ENCODE peak calls at places on chromosomes 4 and X, in four cellular contexts. P is HepG2, U is neural crest cell, D is substantia nigra. H is an unnamed sample.

GRCh38 chr4:145912391-145912790 is 26.2 kb downstream of the ZNF827 start:
- DNase-seq in P (no peak), U (no peak), D (no peak), H (no peak)

GRCh38 chr4:126247409-126247808 is 932.7 kb downstream of the FAT4 start:
- DNase-seq in P (no peak), U (no peak), D (no peak), H (no peak)

GRCh38 chrX:1614927-1615326 is at the start of gene ASMT:
- DNase-seq in P (no peak), U (no peak), D (no peak), H (no peak)

GRCh38 chrX:24005867-24006266 is 21.1 kb downstream of the KLHL15 start:
- DNase-seq in P (no peak), U (no peak), D (no peak), H (no peak)

GRCh38 chr4:165663411-165663810 is 209.6 kb upstream of the TLL1 start:
- DNase-seq in P (no peak), U (no peak), D (no peak), H (no peak)

GRCh38 chrX:1384738-1385250 is 7.1 kb downstream of the SLC25A6 start:
- DNase-seq in P (no peak), U (no peak), D (no peak), H (no peak)

GRCh38 chrX:155966876-155967275 is 30.6 kb upstream of the IL9R start:
- DNase-seq in P (peak), U (peak), D (no peak), H (no peak)

GRCh38 chrX:38275615-38276014 is 51.7 kb downstream of the RPGR start:
- DNase-seq in P (peak), U (no peak), D (no peak), H (no peak)

GRCh38 chrX:15882704-15883539 is 28.3 kb upstream of the AP1S2 start:
- DNase-seq in P (no peak), U (no peak), D (no peak), H (peak)

GRCh38 chrX:118348186-118348810 is 2.4 kb downstream of the WDR44 start:
- DNase-seq in P (no peak), U (no peak), D (no peak), H (no peak)

GRCh38 chr4:10296730-10297129 is 160.5 kb downstream of the ZNF518B start:
- DNase-seq in P (no peak), U (peak), D (peak), H (no peak)

GRCh38 chr4:128009428-128009827 is 44.2 kb downstream of the ABHD18 start:
- DNase-seq in P (no peak), U (no peak), D (no peak), H (no peak)

GRCh38 chrX:52979568-52979967 is 21.2 kb upstream of the FAM156A start:
- DNase-seq in P (no peak), U (no peak), D (no peak), H (no peak)

GRCh38 chr4:102663073-102663472 is 97.7 kb downstream of the MANBA start:
- DNase-seq in P (no peak), U (no peak), D (no peak), H (no peak)

GRCh38 chrX:67893931-67894330 is 350.1 kb downstream of the AR start:
- DNase-seq in P (no peak), U (no peak), D (no peak), H (no peak)

GRCh38 chr4:77921701-77922100 is 59.1 kb downstream of the MRPL1 start:
- DNase-seq in P (peak), U (no peak), D (no peak), H (no peak)

GRCh38 chr4:66562276-66562806 is 892.1 kb upstream of the EPHA5 start:
- DNase-seq in P (no peak), U (no peak), D (no peak), H (no peak)

GRCh38 chrX:68365356-68365755 is 67.9 kb downstream of the OPHN1 start:
- DNase-seq in P (no peak), U (no peak), D (no peak), H (no peak)

GRCh38 chr4:26766142-26766541 is 94.5 kb upstream of the STIM2 start:
- DNase-seq in P (no peak), U (no peak), D (no peak), H (no peak)

GRCh38 chrX:150063673-150064072 is 125.4 kb upstream of the EOLA2 start:
- DNase-seq in P (no peak), U (no peak), D (no peak), H (no peak)

GRCh38 chr4:11532138-11532537 is 103.4 kb upstream of the HS3ST1 start:
- DNase-seq in P (no peak), U (no peak), D (no peak), H (no peak)

GRCh38 chr4:159764343-159764952 is 661.6 kb downstream of the RAPGEF2 start:
- DNase-seq in P (peak), U (peak), D (no peak), H (peak)

GRCh38 chrX:148507413-148507812 is 7.0 kb downstream of the AFF2 start:
- DNase-seq in P (no peak), U (no peak), D (no peak), H (no peak)

GRCh38 chr4:84920591-84920990 is 45.9 kb downstream of the WDFY3 start:
- DNase-seq in P (no peak), U (no peak), D (no peak), H (no peak)

GRCh38 chrX:110021180-110022022 is 18.5 kb downstream of the TMEM164 start:
- DNase-seq in P (no peak), U (no peak), D (no peak), H (no peak)

H was measured in CMK.